ENCODE peak calls at places on chromosome 1, in ten cellular contexts. B is uterus, F is GM12891, R is esophagus squamous epithelium, A is lower leg skin, Y is H1, G is A549, E is sigmoid colon, C is adrenal gland, M is transverse colon. Q is an unnamed sample.

GRCh38 chr1:170986901-170987300 is 51.6 kb downstream of the MROH9 start:
- DNase-seq in B (no peak), F (no peak), R (no peak), A (no peak), Y (no peak), G (no peak), E (no peak), C (no peak), M (no peak), Q (no peak)

GRCh38 chr1:109252893-109253802 is 3.8 kb downstream of the CELSR2 start:
- DNase-seq in B (peak; percentile 59), F (peak; percentile 18), R (no peak), A (no peak), Y (no peak), G (no peak), E (peak; percentile 94), C (no peak), M (peak; percentile 40), Q (no peak)

GRCh38 chr1:11545793-11546192 is 66.8 kb downstream of the DISP3 start:
- DNase-seq in B (no peak), F (no peak), R (no peak), A (no peak), Y (no peak), G (no peak), E (no peak), C (no peak), M (no peak), Q (no peak)

GRCh38 chr1:208880433-208881100 is 636.4 kb upstream of the PLXNA2 start:
- DNase-seq in B (no peak), F (no peak), R (no peak), A (peak; percentile 24), Y (no peak), G (no peak), E (no peak), C (no peak), M (no peak), Q (no peak)

GRCh38 chr1:197743578-197743977 is 31.7 kb downstream of the DENND1B start:
- DNase-seq in B (no peak), F (no peak), R (no peak), A (no peak), Y (no peak), G (no peak), E (no peak), C (no peak), M (no peak), Q (no peak)

GRCh38 chr1:232600430-232601258 is 29.3 kb downstream of the SIPA1L2 start:
- DNase-seq in B (no peak), F (no peak), R (no peak), A (no peak), Y (no peak), G (no peak), E (no peak), C (no peak), M (no peak), Q (no peak)

GRCh38 chr1:168172250-168172915 is 6.4 kb upstream of the TIPRL start:
- DNase-seq in B (no peak), F (no peak), R (no peak), A (no peak), Y (no peak), G (no peak), E (no peak), C (no peak), M (no peak), Q (no peak)

GRCh38 chr1:183783342-183783741 is 21.6 kb upstream of the RGL1 start:
- DNase-seq in B (no peak), F (no peak), R (no peak), A (no peak), Y (no peak), G (no peak), E (no peak), C (no peak), M (no peak), Q (no peak)

GRCh38 chr1:2587860-2588571 is 1.4 kb downstream of the PRXL2B start:
- DNase-seq in B (no peak), F (no peak), R (no peak), A (no peak), Y (no peak), G (no peak), E (no peak), C (peak; percentile 17), M (no peak), Q (no peak)

GRCh38 chr1:2584822-2585317 is 1.7 kb upstream of the PRXL2B start:
- DNase-seq in B (no peak), F (no peak), R (no peak), A (no peak), Y (no peak), G (no peak), E (no peak), C (no peak), M (no peak), Q (no peak)

GRCh38 chr1:2585318-2586092 is 1.1 kb upstream of the PRXL2B start:
- DNase-seq in B (peak; percentile 77), F (peak; percentile 74), R (peak; percentile 61), A (peak; percentile 67), Y (peak; percentile 61), G (peak; percentile 27), E (peak; percentile 88), C (peak; percentile 71), M (peak; percentile 86), Q (peak; percentile 47)

GRCh38 chr1:2587071-2587859 is 688 bp downstream of the PRXL2B start:
- DNase-seq in B (peak; percentile 37), F (no peak), R (no peak), A (no peak), Y (peak; percentile 73), G (peak; percentile 14), E (no peak), C (peak; percentile 49), M (peak; percentile 58), Q (no peak)

DNA sequence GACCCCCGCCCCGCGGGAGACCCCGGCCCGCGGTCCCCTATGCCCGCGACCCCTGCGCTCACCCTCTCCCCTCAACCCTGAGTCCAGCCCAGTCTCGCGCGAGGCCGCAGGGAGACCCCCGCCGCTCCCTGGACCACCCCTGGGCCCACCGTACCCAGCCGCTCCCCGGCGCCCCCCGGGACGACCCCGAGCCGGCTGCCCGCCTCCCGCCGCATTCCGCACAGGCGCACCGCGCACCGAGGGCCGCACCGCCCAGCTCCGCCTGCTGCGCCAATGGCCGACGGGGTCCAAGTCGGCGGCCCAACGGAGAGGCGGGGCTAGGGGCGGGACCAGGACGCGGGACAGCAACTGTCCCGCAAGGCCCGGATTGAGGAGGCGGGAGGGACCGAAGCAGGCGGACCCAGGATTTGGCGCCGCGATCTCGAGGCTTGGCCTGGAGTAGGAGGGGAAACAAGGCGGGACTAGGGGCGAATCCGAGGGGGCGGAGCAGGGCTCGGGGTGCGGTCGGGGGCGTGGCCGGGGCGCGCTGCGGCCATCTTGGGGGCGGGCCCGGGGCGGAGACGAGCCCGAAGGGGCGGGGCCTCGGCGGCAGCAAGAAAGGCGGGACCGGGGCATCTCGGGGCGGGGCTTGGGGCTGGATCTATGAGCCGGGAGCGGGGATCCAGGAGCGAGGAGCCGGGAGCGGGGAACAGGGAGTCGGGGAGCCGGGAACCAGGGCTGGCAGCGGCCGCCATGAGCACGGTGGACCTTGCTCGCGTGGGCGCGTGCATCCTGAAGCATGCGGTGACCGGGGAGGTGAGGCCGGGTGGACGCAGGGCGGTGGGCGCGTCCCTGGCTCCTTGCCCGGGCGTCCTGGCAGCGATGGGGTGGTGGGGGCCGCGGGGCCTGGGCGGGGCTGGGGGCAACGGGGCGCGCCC is at the start of gene PRXL2B:
- DNase-seq in B (peak; percentile 99), F (peak; percentile 97), R (peak; percentile 87), A (peak; percentile 99), Y (peak; percentile 100), G (peak; percentile 97), E (peak; percentile 100), C (peak; percentile 100), M (peak; percentile 100), Q (peak; percentile 97)
- TF ChIP-seq POLR2A in B (peak; percentile 95), F (no peak), R (peak; percentile 65), A (no peak), Y (no peak), G (peak; percentile 69), E (no peak), C (peak; percentile 87), M (peak; percentile 54), Q (peak; percentile 46)

GRCh38 chr1:23803674-23804073 is 3.1 kb upstream of the GALE start:
- DNase-seq in B (no peak), F (no peak), R (no peak), A (no peak), Y (no peak), G (no peak), E (no peak), C (no peak), M (no peak), Q (no peak)

GRCh38 chr1:23805025-23805424 is 4.5 kb upstream of the GALE start:
- DNase-seq in B (no peak), F (no peak), R (no peak), A (no peak), Y (no peak), G (no peak), E (no peak), C (no peak), M (no peak), Q (no peak)

GRCh38 chr1:23801338-23801748 is 789 bp upstream of the GALE start:
- DNase-seq in B (no peak), F (no peak), R (no peak), A (no peak), Y (no peak), G (no peak), E (no peak), C (no peak), M (peak; percentile 27), Q (no peak)

GRCh38 chr1:23801876-23802275 is 1.3 kb upstream of the GALE start:
- DNase-seq in B (no peak), F (no peak), R (no peak), A (no peak), Y (no peak), G (no peak), E (no peak), C (no peak), M (peak; percentile 11), Q (no peak)

GRCh38 chr1:23804183-23804582 is 3.6 kb upstream of the GALE start:
- DNase-seq in B (no peak), F (no peak), R (no peak), A (no peak), Y (no peak), G (no peak), E (no peak), C (no peak), M (no peak), Q (no peak)
- TF ChIP-seq POLR2A in B (no peak), F (no peak), R (no peak), A (no peak), Y (no peak), G (no peak), E (no peak), C (no peak), M (no peak), Q (no peak)

GRCh38 chr1:155040358-155041093 is 6.9 kb downstream of the DCST1 start:
- DNase-seq in B (no peak), F (no peak), R (no peak), A (no peak), Y (no peak), G (no peak), E (no peak), C (no peak), M (no peak), Q (no peak)

GRCh38 chr1:155044812-155045690 is 6.1 kb upstream of the ADAM15 start:
- DNase-seq in B (peak; percentile 78), F (no peak), R (no peak), A (peak; percentile 83), Y (peak; percentile 67), G (peak; percentile 88), E (peak; percentile 85), C (peak; percentile 89), M (peak; percentile 85), Q (peak; percentile 90)

GRCh38 chr1:155042789-155043188 is 8.3 kb upstream of the ADAM15 start:
- DNase-seq in B (no peak), F (no peak), R (no peak), A (no peak), Y (no peak), G (no peak), E (no peak), C (no peak), M (no peak), Q (no peak)

GRCh38 chr1:155043793-155044192 is 7.3 kb upstream of the ADAM15 start:
- DNase-seq in B (no peak), F (no peak), R (no peak), A (no peak), Y (no peak), G (no peak), E (no peak), C (no peak), M (peak; percentile 61), Q (no peak)

DNA sequence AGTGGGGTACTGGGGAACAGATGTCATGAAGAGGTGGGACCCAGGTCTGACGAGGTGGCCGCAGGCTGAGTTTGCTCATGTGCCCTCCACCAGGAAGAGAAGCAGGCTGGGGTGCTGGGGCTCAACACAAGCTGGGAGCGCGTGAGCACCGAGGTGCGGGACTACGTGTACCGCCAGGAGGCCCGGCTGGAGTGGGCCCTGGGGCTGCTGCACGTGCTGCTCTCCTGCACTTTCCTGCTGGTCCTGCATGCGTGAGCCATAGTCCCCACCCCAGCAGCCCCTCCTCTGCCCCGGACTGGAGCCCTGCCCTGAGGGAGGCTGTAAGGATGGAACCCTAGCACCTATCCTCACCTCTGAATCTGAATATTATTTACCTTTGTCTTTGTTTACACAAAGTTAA is 7.9 kb upstream of the ADAM15 start:
- DNase-seq in B (no peak), F (no peak), R (no peak), A (no peak), Y (no peak), G (no peak), E (no peak), C (no peak), M (peak; percentile 69), Q (no peak)
- TF ChIP-seq POLR2A in B (no peak), F (no peak), R (no peak), A (no peak), Y (no peak), G (no peak), E (no peak), C (no peak), M (peak; percentile 44), Q (no peak)

DNA sequence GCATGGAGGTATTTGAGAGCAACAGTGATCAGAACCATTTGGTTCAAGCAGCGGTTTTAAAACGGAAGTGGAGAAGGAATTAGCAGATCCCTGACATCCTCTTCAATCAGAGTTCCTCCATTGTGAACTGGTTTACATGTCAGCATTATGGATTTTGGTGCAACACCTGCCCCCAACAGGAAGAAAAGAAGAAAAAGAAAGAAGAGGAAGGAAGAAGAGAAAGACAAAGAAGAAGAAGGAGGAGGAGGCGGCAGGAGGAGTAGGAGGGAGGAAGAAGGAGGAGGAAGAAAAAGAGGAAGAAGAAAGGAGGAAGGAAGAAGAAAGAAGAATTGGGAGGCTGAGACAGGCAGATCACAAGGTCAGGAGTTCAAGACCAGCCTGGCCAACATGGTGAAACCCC is 17.4 kb downstream of the NDUFS5 start:
- DNase-seq in B (no peak), F (no peak), R (no peak), A (no peak), Y (no peak), G (no peak), E (no peak), C (no peak), M (no peak), Q (no peak)
- TF ChIP-seq POLR2A in B (no peak), F (no peak), R (no peak), A (no peak), Y (no peak), G (no peak), E (no peak), C (no peak), M (no peak), Q (no peak)

Q was measured in H54.